ENCODE peak calls at places on chromosome 16, in seven cellular contexts. One of them, this sample, is unnamed.

GRCh38 chr16:56603589-56603988 is 4.8 kb upstream of the MT2A start:
- DNase-seq in fibroblast of lung: peak; percentile 37
- DNase-seq in IMR-90: peak; percentile 53
- DNase-seq in neural progenitor cell: peak; percentile 54
- DNase-seq in upper lobe of right lung: no peak
- DNase-seq in breast epithelium: peak; percentile 56
- DNase-seq in iPS DF 6.9: no peak
- DNase-seq in this sample: no peak

GRCh38 chr16:57138281-57138935 is 46.0 kb downstream of the CPNE2 start:
- DNase-seq in fibroblast of lung: no peak
- DNase-seq in IMR-90: no peak
- DNase-seq in neural progenitor cell: no peak
- DNase-seq in upper lobe of right lung: peak; percentile 29
- DNase-seq in breast epithelium: no peak
- DNase-seq in iPS DF 6.9: no peak
- DNase-seq in this sample: no peak

GRCh38 chr16:22321340-22322001 is 24.3 kb downstream of the POLR3E start:
- DNase-seq in fibroblast of lung: peak; percentile 55
- DNase-seq in IMR-90: peak; percentile 70
- DNase-seq in neural progenitor cell: peak; percentile 83
- DNase-seq in upper lobe of right lung: peak; percentile 75
- DNase-seq in breast epithelium: peak; percentile 60
- DNase-seq in iPS DF 6.9: no peak
- DNase-seq in this sample: peak; percentile 50

GRCh38 chr16:16143941-16144340 is 79.4 kb downstream of the ABCC6 start:
- DNase-seq in fibroblast of lung: no peak
- DNase-seq in IMR-90: no peak
- DNase-seq in neural progenitor cell: no peak
- DNase-seq in upper lobe of right lung: no peak
- DNase-seq in breast epithelium: no peak
- DNase-seq in iPS DF 6.9: no peak
- DNase-seq in this sample: no peak

GRCh38 chr16:48720266-48720665 is 110.3 kb upstream of the N4BP1 start:
- DNase-seq in fibroblast of lung: no peak
- DNase-seq in IMR-90: peak; percentile 22
- DNase-seq in neural progenitor cell: peak; percentile 87
- DNase-seq in upper lobe of right lung: no peak
- DNase-seq in breast epithelium: no peak
- DNase-seq in iPS DF 6.9: no peak
- DNase-seq in this sample: peak; percentile 9

GRCh38 chr16:58236231-58236690 is 38.4 kb upstream of the CSNK2A2 start:
- DNase-seq in fibroblast of lung: peak; percentile 44
- DNase-seq in IMR-90: peak; percentile 51
- DNase-seq in neural progenitor cell: peak; percentile 93
- DNase-seq in upper lobe of right lung: peak; percentile 74
- DNase-seq in breast epithelium: peak; percentile 46
- DNase-seq in iPS DF 6.9: peak; percentile 83
- DNase-seq in this sample: peak; percentile 35

GRCh38 chr16:3020604-3021448 is 658 bp downstream of the TNFRSF12A start:
- DNase-seq in fibroblast of lung: peak; percentile 91
- DNase-seq in IMR-90: peak; percentile 89
- DNase-seq in neural progenitor cell: peak; percentile 74
- DNase-seq in upper lobe of right lung: peak; percentile 94
- DNase-seq in breast epithelium: peak; percentile 91
- DNase-seq in iPS DF 6.9: no peak
- DNase-seq in this sample: peak; percentile 82

GRCh38 chr16:30096105-30096861 is at the start of gene YPEL3:
- DNase-seq in fibroblast of lung: peak; percentile 87
- DNase-seq in IMR-90: peak; percentile 86
- DNase-seq in neural progenitor cell: peak; percentile 99
- DNase-seq in upper lobe of right lung: peak; percentile 96
- DNase-seq in breast epithelium: peak; percentile 95
- DNase-seq in iPS DF 6.9: no peak
- DNase-seq in this sample: no peak

GRCh38 chr16:48393843-48394703 is 8.9 kb upstream of the SIAH1 start:
- DNase-seq in fibroblast of lung: peak; percentile 58
- DNase-seq in IMR-90: peak; percentile 88
- DNase-seq in neural progenitor cell: no peak
- DNase-seq in upper lobe of right lung: no peak
- DNase-seq in breast epithelium: peak; percentile 45
- DNase-seq in iPS DF 6.9: no peak
- DNase-seq in this sample: no peak

GRCh38 chr16:30025156-30025555 is 2.2 kb downstream of the C16orf92 start:
- DNase-seq in fibroblast of lung: no peak
- DNase-seq in IMR-90: no peak
- DNase-seq in neural progenitor cell: no peak
- DNase-seq in upper lobe of right lung: no peak
- DNase-seq in breast epithelium: no peak
- DNase-seq in iPS DF 6.9: no peak
- DNase-seq in this sample: no peak

GRCh38 chr16:71746442-71747046 is 22.0 kb upstream of the PHLPP2 start:
- DNase-seq in fibroblast of lung: peak; percentile 30
- DNase-seq in IMR-90: peak; percentile 52
- DNase-seq in neural progenitor cell: peak; percentile 47
- DNase-seq in upper lobe of right lung: no peak
- DNase-seq in breast epithelium: no peak
- DNase-seq in iPS DF 6.9: peak; percentile 13
- DNase-seq in this sample: no peak

GRCh38 chr16:15846510-15846909 is 10.3 kb downstream of the MYH11 start:
- DNase-seq in fibroblast of lung: no peak
- DNase-seq in IMR-90: no peak
- DNase-seq in neural progenitor cell: no peak
- DNase-seq in upper lobe of right lung: no peak
- DNase-seq in breast epithelium: no peak
- DNase-seq in iPS DF 6.9: no peak
- DNase-seq in this sample: no peak

GRCh38 chr16:29315046-29315445 is 91.5 kb downstream of the NPIPB11 start:
- DNase-seq in fibroblast of lung: no peak
- DNase-seq in IMR-90: peak; percentile 31
- DNase-seq in neural progenitor cell: no peak
- DNase-seq in upper lobe of right lung: no peak
- DNase-seq in breast epithelium: no peak
- DNase-seq in iPS DF 6.9: no peak
- DNase-seq in this sample: no peak

GRCh38 chr16:57540906-57541753 is 1.3 kb upstream of the ADGRG5 start:
- DNase-seq in fibroblast of lung: no peak
- DNase-seq in IMR-90: no peak
- DNase-seq in neural progenitor cell: no peak
- DNase-seq in upper lobe of right lung: no peak
- DNase-seq in breast epithelium: peak; percentile 28
- DNase-seq in iPS DF 6.9: no peak
- DNase-seq in this sample: peak; percentile 80

GRCh38 chr16:10613771-10614485 is 33.5 kb upstream of the EMP2 start:
- DNase-seq in fibroblast of lung: no peak
- DNase-seq in IMR-90: no peak
- DNase-seq in neural progenitor cell: no peak
- DNase-seq in upper lobe of right lung: no peak
- DNase-seq in breast epithelium: no peak
- DNase-seq in iPS DF 6.9: no peak
- DNase-seq in this sample: no peak

GRCh38 chr16:73026754-73027654 is 20.9 kb downstream of the ZFHX3 start:
- DNase-seq in fibroblast of lung: no peak
- DNase-seq in IMR-90: no peak
- DNase-seq in neural progenitor cell: no peak
- DNase-seq in upper lobe of right lung: no peak
- DNase-seq in breast epithelium: no peak
- DNase-seq in iPS DF 6.9: no peak
- DNase-seq in this sample: no peak
- H3K4me1 ChIP-seq in fibroblast of lung: peaks cover 20% of the 10 kb centered on the region
- H3K4me1 ChIP-seq in IMR-90: peaks cover 10% of the 10 kb centered on the region
- H3K4me1 ChIP-seq in neural progenitor cell: peaks cover 15% of the 10 kb centered on the region
- H3K4me1 ChIP-seq in upper lobe of right lung: peaks cover 17% of the 10 kb centered on the region
- H3K4me1 ChIP-seq in breast epithelium: no peaks in the 10 kb centered on the region
- H3K4me1 ChIP-seq in iPS DF 6.9: no peaks in the 10 kb centered on the region
- H3K4me1 ChIP-seq in this sample: peaks cover 9% of the 10 kb centered on the region

GRCh38 chr16:68681038-68681437 is 35.9 kb downstream of the CDH3 start:
- DNase-seq in fibroblast of lung: no peak
- DNase-seq in IMR-90: no peak
- DNase-seq in neural progenitor cell: no peak
- DNase-seq in upper lobe of right lung: no peak
- DNase-seq in breast epithelium: no peak
- DNase-seq in iPS DF 6.9: no peak
- DNase-seq in this sample: no peak
- H3K4me1 ChIP-seq in fibroblast of lung: no peaks in the 10 kb centered on the region
- H3K4me1 ChIP-seq in IMR-90: no peaks in the 10 kb centered on the region
- H3K4me1 ChIP-seq in neural progenitor cell: no peaks in the 10 kb centered on the region
- H3K4me1 ChIP-seq in upper lobe of right lung: no peaks in the 10 kb centered on the region
- H3K4me1 ChIP-seq in breast epithelium: no peaks in the 10 kb centered on the region
- H3K4me1 ChIP-seq in iPS DF 6.9: no peaks in the 10 kb centered on the region
- H3K4me1 ChIP-seq in this sample: no peaks in the 10 kb centered on the region

DNA sequence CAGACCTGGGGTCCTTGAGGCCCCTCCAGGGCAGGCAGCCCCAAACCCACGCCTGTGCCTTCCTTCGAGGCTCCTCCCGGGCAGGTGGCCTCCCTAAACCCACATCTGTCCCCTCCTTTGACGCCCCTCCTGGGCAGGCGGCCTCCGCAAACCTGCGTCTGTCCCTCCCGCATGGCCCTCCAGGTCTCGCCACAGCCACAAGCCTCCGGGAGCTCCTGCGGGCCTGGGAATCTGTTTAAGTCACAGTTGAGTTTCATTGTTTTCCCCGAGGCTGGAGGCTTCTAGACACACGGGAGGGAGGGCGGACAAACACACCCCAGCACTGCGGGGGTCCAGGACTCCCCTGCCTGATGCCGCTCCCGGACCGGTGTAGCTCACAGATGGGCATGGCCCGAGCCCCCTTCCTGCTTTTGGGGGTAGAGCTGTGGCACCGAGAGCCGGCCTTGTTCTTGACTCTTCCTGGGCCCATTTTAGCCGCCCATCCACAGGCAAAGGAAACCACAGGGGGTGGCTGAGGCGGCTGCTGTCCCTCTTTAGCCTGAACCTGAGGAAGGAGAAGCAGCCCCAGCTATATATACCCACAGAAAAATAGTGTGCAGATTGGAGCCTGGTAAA is 7.1 kb downstream of the PIEZO1 start:
- DNase-seq in fibroblast of lung: no peak
- DNase-seq in IMR-90: no peak
- DNase-seq in neural progenitor cell: peak; percentile 67
- DNase-seq in upper lobe of right lung: no peak
- DNase-seq in breast epithelium: no peak
- DNase-seq in iPS DF 6.9: no peak
- DNase-seq in this sample: no peak
- H3K4me1 ChIP-seq in fibroblast of lung: peaks cover 50% of the 10 kb centered on the region
- H3K4me1 ChIP-seq in IMR-90: peaks cover 55% of the 10 kb centered on the region
- H3K4me1 ChIP-seq in neural progenitor cell: peaks cover 38% of the 10 kb centered on the region
- H3K4me1 ChIP-seq in upper lobe of right lung: peaks cover 71% of the 10 kb centered on the region
- H3K4me1 ChIP-seq in breast epithelium: peaks cover 16% of the 10 kb centered on the region
- H3K4me1 ChIP-seq in iPS DF 6.9: peaks cover 8% of the 10 kb centered on the region
- H3K4me1 ChIP-seq in this sample: peaks cover 21% of the 10 kb centered on the region

GRCh38 chr16:50502616-50503000 is 45.6 kb upstream of the NKD1 start:
- DNase-seq in fibroblast of lung: no peak
- DNase-seq in IMR-90: no peak
- DNase-seq in neural progenitor cell: no peak
- DNase-seq in upper lobe of right lung: no peak
- DNase-seq in breast epithelium: no peak
- DNase-seq in iPS DF 6.9: no peak
- DNase-seq in this sample: no peak
- H3K4me1 ChIP-seq in fibroblast of lung: no peaks in the 10 kb centered on the region
- H3K4me1 ChIP-seq in IMR-90: no peaks in the 10 kb centered on the region
- H3K4me1 ChIP-seq in neural progenitor cell: peaks cover 28% of the 10 kb centered on the region
- H3K4me1 ChIP-seq in upper lobe of right lung: no peaks in the 10 kb centered on the region
- H3K4me1 ChIP-seq in breast epithelium: no peaks in the 10 kb centered on the region
- H3K4me1 ChIP-seq in iPS DF 6.9: peaks cover 4% of the 10 kb centered on the region
- H3K4me1 ChIP-seq in this sample: no peaks in the 10 kb centered on the region

GRCh38 chr16:89408315-89408714 is 82.0 kb downstream of the ANKRD11 start:
- DNase-seq in fibroblast of lung: no peak
- DNase-seq in IMR-90: no peak
- DNase-seq in neural progenitor cell: no peak
- DNase-seq in upper lobe of right lung: no peak
- DNase-seq in breast epithelium: no peak
- DNase-seq in iPS DF 6.9: no peak
- DNase-seq in this sample: no peak

GRCh38 chr16:89410794-89411309 is 79.5 kb downstream of the ANKRD11 start:
- DNase-seq in fibroblast of lung: peak; percentile 89
- DNase-seq in IMR-90: peak; percentile 86
- DNase-seq in neural progenitor cell: no peak
- DNase-seq in upper lobe of right lung: peak; percentile 83
- DNase-seq in breast epithelium: peak; percentile 50
- DNase-seq in iPS DF 6.9: no peak
- DNase-seq in this sample: no peak

GRCh38 chr16:89410322-89410721 is 80.0 kb downstream of the ANKRD11 start:
- DNase-seq in fibroblast of lung: no peak
- DNase-seq in IMR-90: no peak
- DNase-seq in neural progenitor cell: no peak
- DNase-seq in upper lobe of right lung: no peak
- DNase-seq in breast epithelium: no peak
- DNase-seq in iPS DF 6.9: no peak
- DNase-seq in this sample: no peak

GRCh38 chr16:89407925-89408300 is 82.4 kb downstream of the ANKRD11 start:
- DNase-seq in fibroblast of lung: no peak
- DNase-seq in IMR-90: no peak
- DNase-seq in neural progenitor cell: no peak
- DNase-seq in upper lobe of right lung: no peak
- DNase-seq in breast epithelium: no peak
- DNase-seq in iPS DF 6.9: no peak
- DNase-seq in this sample: no peak

DNA sequence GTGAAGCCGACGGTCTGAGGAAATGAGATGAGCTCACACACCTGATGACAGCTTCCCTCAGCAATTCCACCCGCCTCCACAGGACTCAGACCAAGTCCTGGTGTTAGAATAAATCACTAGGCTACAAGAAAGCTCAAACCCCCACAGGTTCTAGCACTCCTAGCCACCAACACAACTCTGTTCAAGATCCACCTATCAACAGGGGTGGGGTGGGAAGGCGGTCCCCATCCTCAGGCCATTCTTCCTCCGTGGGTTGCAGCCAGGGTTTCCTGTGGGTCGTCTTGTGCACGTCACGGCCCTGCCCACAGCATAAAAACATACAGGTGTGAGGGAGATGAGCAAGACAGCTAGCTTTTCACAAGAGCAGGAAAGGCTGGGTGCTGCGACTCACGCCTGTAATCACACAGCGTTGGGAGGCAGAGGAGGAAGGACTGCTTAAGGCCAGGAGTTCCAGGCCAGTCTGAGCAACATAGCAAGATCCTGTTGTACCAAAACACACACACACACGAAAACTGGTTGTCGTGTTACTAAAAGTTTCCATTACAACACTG is 81.1 kb downstream of the ANKRD11 start:
- DNase-seq in fibroblast of lung: peak; percentile 49
- DNase-seq in IMR-90: peak; percentile 71
- DNase-seq in neural progenitor cell: no peak
- DNase-seq in upper lobe of right lung: no peak
- DNase-seq in breast epithelium: no peak
- DNase-seq in iPS DF 6.9: no peak
- DNase-seq in this sample: peak; percentile 75
- H3K4me1 ChIP-seq in fibroblast of lung: peaks cover 20% of the 10 kb centered on the region
- H3K4me1 ChIP-seq in IMR-90: peaks cover 35% of the 10 kb centered on the region
- H3K4me1 ChIP-seq in neural progenitor cell: peaks cover 77% of the 10 kb centered on the region
- H3K4me1 ChIP-seq in upper lobe of right lung: peaks cover 78% of the 10 kb centered on the region
- H3K4me1 ChIP-seq in breast epithelium: peaks cover 11% of the 10 kb centered on the region
- H3K4me1 ChIP-seq in iPS DF 6.9: peaks cover 24% of the 10 kb centered on the region
- H3K4me1 ChIP-seq in this sample: peaks cover 25% of the 10 kb centered on the region

This sample was measured in foreskin keratinocyte.